ENCODE peak calls at places on chromosome 3, in four cellular contexts. W, I, K and P are unnamed samples.

GRCh38 chr3:170355738-170356595 is 1.5 kb upstream of the SKIL start:
- DNase-seq in K (no peak), I (no peak), W (peak; percentile 69), P (no peak)

GRCh38 chr3:142946861-142947260 is 16.6 kb downstream of the PAQR9 start:
- DNase-seq in W (no peak), K (no peak), I (no peak), P (no peak)

GRCh38 chr3:146187334-146187950 is 26.5 kb upstream of the PLOD2 start:
- DNase-seq in K (no peak), I (no peak), W (peak; percentile 32), P (no peak)

GRCh38 chr3:127667119-127667681 is 5.6 kb upstream of the ABTB1 start:
- DNase-seq in I (no peak), K (no peak), W (no peak), P (no peak)

GRCh38 chr3:79015854-79016253 is 751.9 kb downstream of the ROBO1 start:
- DNase-seq in W (no peak), I (no peak), K (no peak), P (no peak)

GRCh38 chr3:30256474-30256873 is 349.9 kb upstream of the TGFBR2 start:
- DNase-seq in W (peak; percentile 75), I (no peak), K (no peak), P (no peak)

GRCh38 chr3:73433681-73434080 is 191.1 kb downstream of the PDZRN3 start:
- DNase-seq in W (no peak), K (no peak), I (no peak), P (no peak)

GRCh38 chr3:4503050-4503449 is 9.9 kb downstream of the ITPR1 start:
- DNase-seq in W (no peak), I (no peak), K (no peak), P (no peak)

GRCh38 chr3:142152349-142152748 is 3.0 kb upstream of the TFDP2 start:
- DNase-seq in I (no peak), K (no peak), W (no peak), P (no peak)

GRCh38 chr3:46750555-46751038 is 32.9 kb upstream of the PRSS50 start:
- DNase-seq in I (no peak), K (no peak), W (no peak), P (no peak)

GRCh38 chr3:187773963-187774789 is 28.9 kb upstream of the BCL6 start:
- DNase-seq in I (no peak), W (no peak), K (no peak), P (no peak)

GRCh38 chr3:179450901-179451334 is 352 bp downstream of the GNB4 start:
- DNase-seq in K (no peak), W (peak; percentile 48), I (peak; percentile 17), P (no peak)

GRCh38 chr3:138834359-138835176 is at the start of gene PIK3CB:
- DNase-seq in W (peak; percentile 84), I (peak; percentile 72), K (peak; percentile 69), P (peak; percentile 85)

GRCh38 chr3:107916166-107916565 is 174.7 kb downstream of the CD47 start:
- DNase-seq in W (no peak), K (no peak), I (no peak), P (no peak)

GRCh38 chr3:159263750-159264561 is 462.1 kb downstream of the MFSD1 start:
- DNase-seq in K (no peak), I (no peak), W (peak; percentile 42), P (no peak)

GRCh38 chr3:126524429-126524988 is 554 bp downstream of the CHST13 start:
- DNase-seq in W (no peak), K (no peak), I (no peak), P (no peak)